ENCODE peak calls at places on chromosomes 11 and 22, in five cellular contexts. One of them, this sample, is unnamed.

GRCh38 chr22:17974703-17975372 is 49.5 kb downstream of the MICAL3 start:
- DNase-seq in tibial artery: no peak
- DNase-seq in OCI-LY7: no peak
- DNase-seq in BE2C: no peak
- DNase-seq in AG10803: no peak
- DNase-seq in this sample: no peak

GRCh38 chr11:125330462-125331325 is 165.4 kb downstream of the FEZ1 start:
- DNase-seq in tibial artery: no peak
- DNase-seq in OCI-LY7: no peak
- DNase-seq in BE2C: no peak
- DNase-seq in AG10803: no peak
- DNase-seq in this sample: no peak

GRCh38 chr11:36427079-36427478 is 83.0 kb downstream of the TRAF6 start:
- DNase-seq in tibial artery: peak; percentile 38
- DNase-seq in OCI-LY7: no peak
- DNase-seq in BE2C: no peak
- DNase-seq in AG10803: peak; percentile 54
- DNase-seq in this sample: peak; percentile 33

GRCh38 chr11:108242422-108242821 is 19.6 kb downstream of the ATM start:
- DNase-seq in tibial artery: no peak
- DNase-seq in OCI-LY7: no peak
- DNase-seq in BE2C: no peak
- DNase-seq in AG10803: no peak
- DNase-seq in this sample: no peak

GRCh38 chr22:50723991-50724390 is 14.0 kb upstream of the ACR start:
- DNase-seq in tibial artery: no peak
- DNase-seq in OCI-LY7: peak; percentile 37
- DNase-seq in BE2C: no peak
- DNase-seq in AG10803: no peak
- DNase-seq in this sample: no peak

GRCh38 chr11:132278801-132279574 is 908.6 kb downstream of the NTM start:
- DNase-seq in tibial artery: no peak
- DNase-seq in OCI-LY7: peak; percentile 7
- DNase-seq in BE2C: no peak
- DNase-seq in AG10803: peak; percentile 57
- DNase-seq in this sample: peak; percentile 7

GRCh38 chr22:26656896-26657851 is at the start of gene MIAT:
- DNase-seq in tibial artery: no peak
- DNase-seq in OCI-LY7: no peak
- DNase-seq in BE2C: peak; percentile 50
- DNase-seq in AG10803: no peak
- DNase-seq in this sample: no peak

GRCh38 chr11:1469287-1469910 is 17.2 kb downstream of the MOB2 start:
- DNase-seq in tibial artery: no peak
- DNase-seq in OCI-LY7: no peak
- DNase-seq in BE2C: no peak
- DNase-seq in AG10803: no peak
- DNase-seq in this sample: no peak

GRCh38 chr22:42489000-42489399 is 30.6 kb downstream of the RRP7A start:
- DNase-seq in tibial artery: no peak
- DNase-seq in OCI-LY7: no peak
- DNase-seq in BE2C: no peak
- DNase-seq in AG10803: no peak
- DNase-seq in this sample: no peak

GRCh38 chr11:61756452-61757212 is 4.2 kb downstream of the MYRF start:
- DNase-seq in tibial artery: no peak
- DNase-seq in OCI-LY7: no peak
- DNase-seq in BE2C: no peak
- DNase-seq in AG10803: no peak
- DNase-seq in this sample: peak; percentile 36

GRCh38 chr11:92022499-92022898 is 202.1 kb upstream of the FAT3 start:
- DNase-seq in tibial artery: no peak
- DNase-seq in OCI-LY7: no peak
- DNase-seq in BE2C: no peak
- DNase-seq in AG10803: no peak
- DNase-seq in this sample: no peak

GRCh38 chr22:49107961-49108530 is 719.6 kb downstream of the BRD1 start:
- DNase-seq in tibial artery: no peak
- DNase-seq in OCI-LY7: no peak
- DNase-seq in BE2C: no peak
- DNase-seq in AG10803: no peak
- DNase-seq in this sample: no peak

GRCh38 chr22:19882446-19883381 is 28.0 kb upstream of the GNB1L start:
- DNase-seq in tibial artery: peak; percentile 15
- DNase-seq in OCI-LY7: no peak
- DNase-seq in BE2C: peak; percentile 8
- DNase-seq in AG10803: no peak
- DNase-seq in this sample: no peak

GRCh38 chr22:24796056-24796455 is 10.0 kb upstream of the SGSM1 start:
- DNase-seq in tibial artery: no peak
- DNase-seq in OCI-LY7: no peak
- DNase-seq in BE2C: no peak
- DNase-seq in AG10803: no peak
- DNase-seq in this sample: no peak

GRCh38 chr11:102495161-102496042 is 35.1 kb downstream of the MMP7 start:
- DNase-seq in tibial artery: no peak
- DNase-seq in OCI-LY7: peak; percentile 86
- DNase-seq in BE2C: peak; percentile 39
- DNase-seq in AG10803: peak; percentile 90
- DNase-seq in this sample: peak; percentile 91

GRCh38 chr11:118645066-118645715 is 34.3 kb downstream of the TREH start:
- DNase-seq in tibial artery: no peak
- DNase-seq in OCI-LY7: no peak
- DNase-seq in BE2C: no peak
- DNase-seq in AG10803: no peak
- DNase-seq in this sample: no peak

GRCh38 chr22:20013382-20013871 is 3.2 kb downstream of the ARVCF start:
- DNase-seq in tibial artery: no peak
- DNase-seq in OCI-LY7: peak; percentile 36
- DNase-seq in BE2C: peak; percentile 94
- DNase-seq in AG10803: peak; percentile 39
- DNase-seq in this sample: peak; percentile 34

GRCh38 chr11:58490827-58491226 is 17.1 kb downstream of the OR5B21 start:
- DNase-seq in tibial artery: no peak
- DNase-seq in OCI-LY7: no peak
- DNase-seq in BE2C: no peak
- DNase-seq in AG10803: no peak
- DNase-seq in this sample: no peak

GRCh38 chr11:43532046-43532445 is 148.5 kb upstream of the HSD17B12 start:
- DNase-seq in tibial artery: no peak
- DNase-seq in OCI-LY7: no peak
- DNase-seq in BE2C: no peak
- DNase-seq in AG10803: no peak
- DNase-seq in this sample: no peak

GRCh38 chr22:49106136-49106930 is 721.3 kb downstream of the BRD1 start:
- DNase-seq in tibial artery: no peak
- DNase-seq in OCI-LY7: no peak
- DNase-seq in BE2C: no peak
- DNase-seq in AG10803: no peak
- DNase-seq in this sample: no peak

GRCh38 chr22:19983701-19984100 is 32.9 kb downstream of the ARVCF start:
- DNase-seq in tibial artery: no peak
- DNase-seq in OCI-LY7: no peak
- DNase-seq in BE2C: peak; percentile 62
- DNase-seq in AG10803: no peak
- DNase-seq in this sample: no peak

GRCh38 chr11:12687740-12688139 is 13.5 kb downstream of the TEAD1 start:
- DNase-seq in tibial artery: no peak
- DNase-seq in OCI-LY7: no peak
- DNase-seq in BE2C: no peak
- DNase-seq in AG10803: no peak
- DNase-seq in this sample: no peak

GRCh38 chr22:31295831-31296230 is 3.5 kb upstream of the PIK3IP1 start:
- DNase-seq in tibial artery: no peak
- DNase-seq in OCI-LY7: no peak
- DNase-seq in BE2C: no peak
- DNase-seq in AG10803: peak; percentile 17
- DNase-seq in this sample: peak; percentile 18

GRCh38 chr22:35377735-35378134 is 3.2 kb upstream of the HMOX1 start:
- DNase-seq in tibial artery: no peak
- DNase-seq in OCI-LY7: no peak
- DNase-seq in BE2C: no peak
- DNase-seq in AG10803: no peak
- DNase-seq in this sample: no peak

GRCh38 chr22:27875951-27876350 is 43.1 kb downstream of the PITPNB start:
- DNase-seq in tibial artery: no peak
- DNase-seq in OCI-LY7: no peak
- DNase-seq in BE2C: no peak
- DNase-seq in AG10803: no peak
- DNase-seq in this sample: no peak

GRCh38 chr11:18939314-18939713 is at the start of gene MRGPRX1:
- DNase-seq in tibial artery: no peak
- DNase-seq in OCI-LY7: no peak
- DNase-seq in BE2C: no peak
- DNase-seq in AG10803: no peak
- DNase-seq in this sample: no peak

GRCh38 chr22:50677493-50678217 is 5.0 kb downstream of the SHANK3 start:
- DNase-seq in tibial artery: no peak
- DNase-seq in OCI-LY7: no peak
- DNase-seq in BE2C: no peak
- DNase-seq in AG10803: no peak
- DNase-seq in this sample: no peak

GRCh38 chr22:50574383-50574755 is 3.9 kb downstream of the CPT1B start:
- DNase-seq in tibial artery: no peak
- DNase-seq in OCI-LY7: no peak
- DNase-seq in BE2C: no peak
- DNase-seq in AG10803: no peak
- DNase-seq in this sample: no peak

GRCh38 chr22:37559901-37560681 is at the start of gene CDC42EP1:
- DNase-seq in tibial artery: no peak
- DNase-seq in OCI-LY7: no peak
- DNase-seq in BE2C: peak; percentile 33
- DNase-seq in AG10803: peak; percentile 64
- DNase-seq in this sample: peak; percentile 39
- H3K4me3 ChIP-seq in tibial artery: peak within 1 kb of the TSS; percentile 85
- H3K4me3 ChIP-seq in OCI-LY7: no peak within 1 kb of the TSS
- H3K4me3 ChIP-seq in BE2C: peak within 1 kb of the TSS; percentile 33
- H3K4me3 ChIP-seq in AG10803: peak within 1 kb of the TSS; percentile 88
- H3K4me3 ChIP-seq in this sample: peak within 1 kb of the TSS; percentile 79

GRCh38 chr11:76769071-76769560 is 14.0 kb upstream of the TSKU start:
- DNase-seq in tibial artery: no peak
- DNase-seq in OCI-LY7: no peak
- DNase-seq in BE2C: no peak
- DNase-seq in AG10803: peak; percentile 71
- DNase-seq in this sample: no peak

GRCh38 chr11:76768091-76769047 is 14.8 kb upstream of the TSKU start:
- DNase-seq in tibial artery: peak; percentile 69
- DNase-seq in OCI-LY7: no peak
- DNase-seq in BE2C: no peak
- DNase-seq in AG10803: peak; percentile 45
- DNase-seq in this sample: peak; percentile 20

GRCh38 chr11:76766521-76766920 is 16.6 kb upstream of the TSKU start:
- DNase-seq in tibial artery: no peak
- DNase-seq in OCI-LY7: no peak
- DNase-seq in BE2C: no peak
- DNase-seq in AG10803: no peak
- DNase-seq in this sample: no peak

GRCh38 chr11:76765863-76766350 is 17.2 kb upstream of the TSKU start:
- DNase-seq in tibial artery: no peak
- DNase-seq in OCI-LY7: no peak
- DNase-seq in BE2C: no peak
- DNase-seq in AG10803: peak; percentile 24
- DNase-seq in this sample: no peak

DNA sequence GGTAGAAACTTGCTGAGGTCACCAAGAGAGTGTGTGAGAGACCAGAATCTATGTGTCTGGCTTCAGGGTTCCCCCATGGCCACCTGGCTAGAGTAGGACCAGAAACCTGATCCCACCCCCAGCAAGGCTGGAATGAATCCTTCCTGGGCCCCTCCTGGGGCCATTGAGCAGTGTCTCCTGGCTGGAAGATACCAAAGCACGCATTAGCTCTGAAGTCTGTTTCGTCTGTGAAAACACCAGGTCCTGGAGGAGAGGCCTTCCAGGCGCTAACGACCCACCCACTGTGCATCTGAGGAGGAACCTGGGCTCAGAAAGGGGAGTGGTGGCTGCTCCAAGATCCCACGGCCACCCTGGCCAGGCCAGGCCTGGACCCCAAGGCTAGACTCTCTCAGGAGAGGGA is 15.5 kb upstream of the TSKU start:
- DNase-seq in tibial artery: no peak
- DNase-seq in OCI-LY7: no peak
- DNase-seq in BE2C: no peak
- DNase-seq in AG10803: no peak
- DNase-seq in this sample: no peak
- TF ChIP-seq CTCF in tibial artery: no peak
- TF ChIP-seq CTCF in OCI-LY7: no peak
- TF ChIP-seq CTCF in BE2C: no peak
- TF ChIP-seq CTCF in AG10803: no peak
- TF ChIP-seq CTCF in this sample: no peak

GRCh38 chr22:38503021-38503420 is 3.1 kb downstream of the DDX17 start:
- DNase-seq in tibial artery: no peak
- DNase-seq in OCI-LY7: no peak
- DNase-seq in BE2C: no peak
- DNase-seq in AG10803: no peak
- DNase-seq in this sample: no peak
- H3K4me3 ChIP-seq in tibial artery: peak overlapping the region; percentile 97
- H3K4me3 ChIP-seq in OCI-LY7: peak overlapping the region; percentile 83
- H3K4me3 ChIP-seq in BE2C: peak overlapping the region; percentile 2
- H3K4me3 ChIP-seq in AG10803: peak overlapping the region; percentile 67
- H3K4me3 ChIP-seq in this sample: peak overlapping the region; percentile 94

DNA sequence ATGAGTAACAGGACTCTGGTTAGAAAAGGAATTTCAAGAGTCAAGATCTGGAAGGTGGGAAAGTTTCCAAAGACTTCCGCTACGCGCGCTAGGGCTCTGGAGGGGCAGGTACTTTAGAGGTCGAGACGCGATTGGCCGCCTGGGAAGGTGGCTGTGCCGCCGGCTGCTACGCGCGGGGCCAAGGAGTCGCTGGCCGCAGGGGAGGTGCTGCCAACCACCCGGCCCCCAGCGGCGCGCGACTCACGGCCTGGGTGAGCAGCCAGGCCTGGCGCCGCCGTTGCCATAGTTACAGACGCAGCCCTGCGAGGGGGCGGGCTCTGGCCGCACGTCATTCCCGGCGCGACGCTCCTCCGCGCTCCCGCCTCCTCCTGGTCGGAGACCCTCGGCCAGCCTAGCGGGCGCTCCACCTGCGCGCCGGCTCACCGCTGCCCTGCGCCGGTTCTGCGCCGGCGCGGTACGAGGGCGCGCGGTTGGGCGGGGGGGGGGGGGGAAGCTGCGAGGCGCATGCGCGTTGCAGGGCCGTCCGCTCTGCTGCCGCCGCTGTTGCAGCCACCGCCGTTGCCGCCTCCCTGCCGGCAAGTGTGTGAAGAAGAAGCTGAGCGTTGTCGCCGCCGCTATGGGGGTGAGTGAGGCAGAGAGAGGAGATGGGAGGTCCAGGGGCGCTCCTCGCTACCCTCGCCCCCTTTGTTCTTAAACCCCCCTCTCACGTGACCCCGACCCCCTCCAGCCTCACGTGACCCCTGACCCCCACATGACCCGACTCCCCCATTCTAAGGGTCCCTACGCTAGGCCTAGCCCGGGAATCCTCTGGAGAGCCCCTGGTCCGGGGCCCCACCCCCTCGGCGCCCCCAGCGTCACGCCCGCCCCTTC is at the start of gene NAA40:
- DNase-seq in tibial artery: peak; percentile 84
- DNase-seq in OCI-LY7: peak; percentile 99
- DNase-seq in BE2C: peak; percentile 94
- DNase-seq in AG10803: peak; percentile 91
- DNase-seq in this sample: peak; percentile 91
- TF ChIP-seq CTCF in tibial artery: no peak
- TF ChIP-seq CTCF in OCI-LY7: no peak
- TF ChIP-seq CTCF in BE2C: no peak
- TF ChIP-seq CTCF in AG10803: no peak
- TF ChIP-seq CTCF in this sample: no peak

GRCh38 chr11:46342237-46342636 is 5.0 kb upstream of the DGKZ start:
- DNase-seq in tibial artery: no peak
- DNase-seq in OCI-LY7: peak; percentile 32
- DNase-seq in BE2C: no peak
- DNase-seq in AG10803: no peak
- DNase-seq in this sample: no peak
- H3K4me3 ChIP-seq in tibial artery: no peak overlapping the region
- H3K4me3 ChIP-seq in OCI-LY7: no peak overlapping the region
- H3K4me3 ChIP-seq in BE2C: no peak overlapping the region
- H3K4me3 ChIP-seq in AG10803: no peak overlapping the region
- H3K4me3 ChIP-seq in this sample: no peak overlapping the region

This sample was measured in fibroblast of mammary gland.